ENCODE peak calls at places on chromosomes 6 and 20, in six cellular contexts. V is cardiac muscle cell, G is psoas muscle, M is dorsolateral prefrontal cortex, X is ovary, I is endothelial cell of umbilical vein. B is an unnamed sample.

GRCh38 chr6:87473419-87473903 is 687 bp downstream of the SLC35A1 start:
- DNase-seq in V (peak; percentile 61), G (no peak), M (peak; percentile 68), X (no peak), I (no peak), B (no peak)

GRCh38 chr20:17374086-17374485 is 147.2 kb downstream of the PCSK2 start:
- DNase-seq in V (no peak), G (no peak), M (no peak), X (no peak), I (no peak), B (no peak)

GRCh38 chr6:21748343-21749063 is 155.0 kb downstream of the SOX4 start:
- DNase-seq in V (peak; percentile 64), G (no peak), M (no peak), X (no peak), I (no peak), B (no peak)

GRCh38 chr20:58651823-58652605 is 931 bp downstream of the STX16 start:
- DNase-seq in V (peak; percentile 84), G (peak; percentile 40), M (no peak), X (peak; percentile 54), I (peak; percentile 74), B (peak; percentile 85)

GRCh38 chr6:13336553-13336952 is 8.2 kb upstream of the TBC1D7 start:
- DNase-seq in V (peak; percentile 95), G (peak; percentile 78), M (peak; percentile 75), X (peak; percentile 87), I (peak; percentile 85), B (no peak)

GRCh38 chr20:34538671-34539123 is 19.8 kb upstream of the MAP1LC3A start:
- DNase-seq in V (peak; percentile 76), G (peak; percentile 62), M (no peak), X (peak; percentile 51), I (peak; percentile 45), B (no peak)

GRCh38 chr20:56513807-56514150 is 10.8 kb upstream of the FAM209A start:
- DNase-seq in V (no peak), G (no peak), M (no peak), X (no peak), I (no peak), B (no peak)

GRCh38 chr20:41150664-41151063 is 13.3 kb downstream of the PLCG1 start:
- DNase-seq in V (no peak), G (no peak), M (no peak), X (no peak), I (peak; percentile 96), B (no peak)

GRCh38 chr6:122904166-122904565 is 91.9 kb upstream of the CLVS2 start:
- DNase-seq in V (no peak), G (no peak), M (no peak), X (no peak), I (no peak), B (no peak)

GRCh38 chr6:99434702-99435530 is 9.8 kb upstream of the PNISR start:
- DNase-seq in V (peak; percentile 51), G (no peak), M (no peak), X (no peak), I (peak; percentile 57), B (no peak)

GRCh38 chr6:17869753-17870050 is 117.7 kb downstream of the KIF13A start:
- DNase-seq in V (no peak), G (no peak), M (no peak), X (no peak), I (peak; percentile 67), B (no peak)

GRCh38 chr6:38307730-38308129 is 332.0 kb downstream of the BTBD9 start:
- DNase-seq in V (no peak), G (no peak), M (no peak), X (no peak), I (no peak), B (no peak)

GRCh38 chr6:166055801-166056200 is 111.8 kb downstream of the TBXT start:
- DNase-seq in V (no peak), G (no peak), M (no peak), X (no peak), I (no peak), B (no peak)

GRCh38 chr6:369559-370431 is 21.8 kb upstream of the IRF4 start:
- DNase-seq in V (no peak), G (no peak), M (no peak), X (no peak), I (no peak), B (no peak)

GRCh38 chr6:158068156-158068892 is 86.7 kb downstream of the SYNJ2 start:
- DNase-seq in V (no peak), G (no peak), M (no peak), X (no peak), I (no peak), B (no peak)

GRCh38 chr6:118468682-118469465 is 79.2 kb upstream of the PLN start:
- DNase-seq in V (peak; percentile 8), G (no peak), M (no peak), X (no peak), I (peak; percentile 86), B (no peak)

GRCh38 chr20:31569163-31570020 is 35.7 kb upstream of the ID1 start:
- DNase-seq in V (peak; percentile 58), G (peak; percentile 61), M (peak; percentile 47), X (peak; percentile 75), I (peak; percentile 63), B (no peak)

GRCh38 chr6:111427341-111428116 is 55.5 kb downstream of the REV3L start:
- DNase-seq in V (peak; percentile 85), G (no peak), M (no peak), X (no peak), I (peak; percentile 90), B (no peak)

GRCh38 chr6:149455028-149455732 is 29.6 kb downstream of the ZC3H12D start:
- DNase-seq in V (no peak), G (no peak), M (no peak), X (no peak), I (no peak), B (peak; percentile 35)

GRCh38 chr6:10749734-10750133 is 2.1 kb downstream of the TMEM14B start:
- DNase-seq in V (no peak), G (no peak), M (no peak), X (no peak), I (no peak), B (no peak)

GRCh38 chr20:63698739-63699465 is 2.5 kb downstream of the TNFRSF6B start:
- DNase-seq in V (peak; percentile 84), G (peak; percentile 85), M (no peak), X (peak; percentile 65), I (peak; percentile 90), B (peak; percentile 81)

GRCh38 chr6:115591973-115592486 is 468.7 kb downstream of the FRK start:
- DNase-seq in V (no peak), G (no peak), M (no peak), X (no peak), I (no peak), B (no peak)

GRCh38 chr6:167737205-167737830 is 89.4 kb upstream of the AFDN start:
- DNase-seq in V (no peak), G (no peak), M (no peak), X (peak; percentile 30), I (no peak), B (no peak)

GRCh38 chr20:11917663-11918062 is at the start of gene BTBD3:
- DNase-seq in V (peak; percentile 79), G (peak; percentile 41), M (peak; percentile 82), X (no peak), I (peak; percentile 86), B (no peak)

DNA sequence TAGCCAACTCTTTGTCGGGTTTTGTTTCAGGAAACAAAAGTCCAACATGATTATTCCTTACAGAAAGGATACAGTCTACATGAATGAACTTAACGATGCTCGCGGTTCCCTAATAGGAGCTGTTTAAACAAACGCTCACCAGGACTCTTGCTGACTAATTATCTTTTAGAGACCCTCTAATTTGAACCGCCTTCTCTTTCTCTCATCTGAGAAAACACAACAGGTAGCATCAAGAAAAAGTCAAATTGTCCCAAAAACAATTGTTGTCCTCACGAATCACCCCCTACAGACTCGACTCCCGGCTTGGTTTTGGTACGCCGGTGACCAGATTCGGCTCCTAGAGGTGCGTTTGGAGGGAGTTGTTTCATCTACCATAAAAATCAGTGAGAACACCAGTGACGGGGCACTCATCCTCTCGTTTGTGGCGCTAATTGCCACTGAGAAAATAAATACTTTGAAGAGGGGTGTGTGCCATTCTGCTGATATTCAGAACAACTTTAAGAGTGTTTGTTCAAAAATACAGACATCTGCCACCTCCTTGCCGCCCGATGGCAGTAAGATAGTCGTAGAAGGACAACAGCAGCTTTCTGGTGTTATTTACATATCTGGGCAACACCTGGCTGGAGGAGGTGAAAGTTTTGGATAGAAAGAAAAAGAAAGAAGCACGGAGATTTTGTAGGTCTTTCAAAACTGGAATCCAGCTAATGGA is 1.1 kb upstream of the SIM1 start:
- DNase-seq in V (no peak), G (no peak), M (no peak), X (no peak), I (no peak), B (no peak)
- H3K4me3 ChIP-seq in V (no peak overlapping the region), G (peak overlapping the region; percentile 84), M (no peak overlapping the region), X (no peak overlapping the region), I (no peak overlapping the region), B (no peak overlapping the region)

GRCh38 chr20:49353348-49353747 is 75.5 kb upstream of the ZNFX1 start:
- DNase-seq in V (no peak), G (no peak), M (no peak), X (no peak), I (no peak), B (no peak)
- TF ChIP-seq CTCF in V (no peak), G (no peak), M (no peak), X (no peak), I (no peak), B (no peak)

GRCh38 chr20:62200491-62201172 is 17.8 kb downstream of the MTG2 start:
- DNase-seq in V (no peak), G (no peak), M (no peak), X (peak; percentile 24), I (no peak), B (no peak)
- H3K27ac ChIP-seq in V (no peak overlapping the region), G (no peak overlapping the region), M (no peak overlapping the region), X (no peak overlapping the region), I (no peak overlapping the region), B (no peak overlapping the region)

DNA sequence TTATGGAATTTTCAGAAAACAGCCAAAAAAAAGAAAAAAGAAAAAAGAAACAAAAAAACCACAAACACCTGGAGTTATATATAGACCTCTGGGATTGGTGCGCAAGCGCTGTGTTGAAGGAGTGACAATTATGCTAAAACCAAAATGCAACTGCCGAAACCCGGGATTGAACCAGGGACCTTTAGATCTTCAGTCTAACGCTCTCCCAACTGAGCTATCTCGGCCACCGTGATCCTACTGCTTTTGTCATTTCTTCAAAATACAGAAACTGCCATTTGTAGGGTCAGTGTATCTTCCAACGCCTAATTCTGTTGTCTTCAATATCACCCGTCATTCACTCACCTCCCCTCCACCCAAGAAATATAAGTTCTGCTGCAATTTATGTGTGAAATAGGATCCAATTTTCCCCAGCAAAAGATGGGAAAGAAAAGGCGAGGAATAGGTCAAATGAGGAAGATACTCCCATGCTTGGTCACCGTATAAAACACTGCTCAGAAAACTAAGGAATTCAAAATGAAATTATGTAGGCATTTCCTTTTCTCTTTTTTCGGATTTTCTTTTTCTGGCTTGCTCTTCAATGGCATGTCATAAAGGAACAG is 116.0 kb downstream of the TRIM27 start:
- DNase-seq in V (peak; percentile 48), G (no peak), M (no peak), X (no peak), I (peak; percentile 53), B (no peak)
- H3K4me3 ChIP-seq in V (peak overlapping the region; percentile 3), G (no peak overlapping the region), M (no peak overlapping the region), X (no peak overlapping the region), I (no peak overlapping the region), B (no peak overlapping the region)

DNA sequence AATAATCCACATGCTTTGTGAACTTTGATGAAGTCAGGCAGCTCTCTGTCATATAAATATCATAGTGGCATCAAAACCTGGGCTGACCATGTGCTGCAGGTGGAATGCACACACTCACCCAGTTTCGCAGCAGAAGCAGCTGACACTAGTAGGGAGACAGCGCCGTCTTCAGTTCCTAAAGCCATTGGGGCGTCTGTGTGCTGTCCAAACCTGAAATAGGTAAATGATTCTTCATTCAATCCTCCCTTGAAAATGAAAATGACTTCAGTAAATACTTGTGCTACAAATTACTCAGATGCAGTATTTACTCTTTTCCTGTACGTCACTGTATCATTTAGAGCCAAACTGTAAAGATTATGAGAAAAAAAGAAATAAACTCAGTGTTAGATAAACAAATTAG is 127.5 kb downstream of the EYA4 start:
- DNase-seq in V (no peak), G (peak; percentile 38), M (no peak), X (no peak), I (no peak), B (no peak)
- TF ChIP-seq CTCF in V (no peak), G (peak; percentile 50), M (no peak), X (no peak), I (no peak), B (no peak)